ENCODE peak calls at places on chromosomes 4 and X, in nine cellular contexts. M is thyroid gland, Q is tibial nerve, C is upper lobe of left lung, K is coronary artery, A is uterus, J is heart right ventricle, R is astrocyte, W is SJCRH30. V is an unnamed sample.

GRCh38 chrX:103733017-103733416 is 22.3 kb downstream of the TMEM31 start:
- DNase-seq in R (no peak), K (no peak), A (no peak), W (no peak), M (no peak), C (no peak), Q (no peak), J (no peak), V (no peak)

GRCh38 chrX:39777623-39778025 is 320.1 kb downstream of the BCOR start:
- DNase-seq in M (no peak), C (no peak), Q (no peak), J (no peak), W (no peak), R (no peak), A (no peak), K (no peak), V (no peak)

GRCh38 chr4:55183926-55184599 is 58.7 kb upstream of the KDR start:
- DNase-seq in W (peak; percentile 56), M (no peak), K (no peak), R (peak; percentile 97), A (no peak), J (no peak), C (peak; percentile 28), Q (no peak), V (no peak)

GRCh38 chr4:109826719-109827118 is 1.1 kb upstream of the RRH start:
- DNase-seq in K (no peak), J (no peak), W (no peak), A (no peak), R (no peak), Q (no peak), M (no peak), C (no peak), V (no peak)

GRCh38 chr4:69831646-69832325 is 28.2 kb downstream of the SULT1E1 start:
- DNase-seq in Q (no peak), R (no peak), K (no peak), C (peak; percentile 60), J (peak; percentile 13), M (no peak), A (no peak), W (no peak), V (no peak)

GRCh38 chr4:106264331-106264728 is 51.7 kb downstream of the TBCK start:
- DNase-seq in J (no peak), A (no peak), M (no peak), W (no peak), R (no peak), K (no peak), C (no peak), Q (no peak), V (no peak)

GRCh38 chr4:180028682-180029081 is 2214.5 kb upstream of the TENM3 start:
- DNase-seq in K (no peak), C (peak; percentile 27), J (no peak), W (peak; percentile 17), R (peak; percentile 29), A (no peak), Q (no peak), M (peak; percentile 33), V (no peak)

GRCh38 chr4:62909238-62909637 is 1500.0 kb downstream of the TECRL start:
- DNase-seq in A (no peak), W (no peak), K (no peak), Q (no peak), R (no peak), M (no peak), C (no peak), J (no peak), V (no peak)

GRCh38 chr4:30720656-30721352 is 635 bp downstream of the PCDH7 start:
- DNase-seq in A (peak; percentile 32), K (no peak), Q (no peak), J (peak; percentile 25), R (peak; percentile 58), M (peak; percentile 53), W (peak; percentile 71), C (no peak), V (no peak)

GRCh38 chrX:31199051-31199769 is 127.4 kb upstream of the FTHL17 start:
- DNase-seq in Q (no peak), W (no peak), M (no peak), C (no peak), R (no peak), A (no peak), K (no peak), J (no peak), V (no peak)

GRCh38 chr4:33837043-33837442 is 2407.3 kb downstream of the ARAP2 start:
- DNase-seq in K (no peak), W (peak; percentile 5), Q (no peak), J (no peak), C (no peak), M (no peak), R (peak; percentile 90), A (no peak), V (no peak)

GRCh38 chrX:154096140-154097002 is 1.1 kb downstream of the MECP2 start:
- DNase-seq in R (peak; percentile 45), A (no peak), C (no peak), K (no peak), Q (no peak), M (peak; percentile 26), W (no peak), J (peak; percentile 16), V (no peak)

GRCh38 chr4:94516999-94517398 is 65.3 kb downstream of the PDLIM5 start:
- DNase-seq in A (no peak), W (no peak), Q (no peak), M (no peak), C (no peak), K (no peak), R (peak; percentile 83), J (no peak), V (no peak)

GRCh38 chr4:108205859-108206258 is 37.1 kb upstream of the LEF1 start:
- DNase-seq in R (no peak), Q (no peak), C (no peak), K (no peak), A (no peak), M (no peak), J (no peak), W (no peak), V (no peak)

GRCh38 chrX:53279296-53280237 is 1.8 kb downstream of the IQSEC2 start:
- DNase-seq in Q (no peak), W (no peak), K (no peak), M (no peak), J (no peak), R (no peak), A (no peak), C (no peak), V (no peak)
- H3K27ac ChIP-seq in Q (no peak overlapping the region), W (no peak overlapping the region), K (no peak overlapping the region), M (no peak overlapping the region), J (no peak overlapping the region), R (no peak overlapping the region), A (peak overlapping the region; percentile 84), C (no peak overlapping the region), V (no peak overlapping the region)

DNA sequence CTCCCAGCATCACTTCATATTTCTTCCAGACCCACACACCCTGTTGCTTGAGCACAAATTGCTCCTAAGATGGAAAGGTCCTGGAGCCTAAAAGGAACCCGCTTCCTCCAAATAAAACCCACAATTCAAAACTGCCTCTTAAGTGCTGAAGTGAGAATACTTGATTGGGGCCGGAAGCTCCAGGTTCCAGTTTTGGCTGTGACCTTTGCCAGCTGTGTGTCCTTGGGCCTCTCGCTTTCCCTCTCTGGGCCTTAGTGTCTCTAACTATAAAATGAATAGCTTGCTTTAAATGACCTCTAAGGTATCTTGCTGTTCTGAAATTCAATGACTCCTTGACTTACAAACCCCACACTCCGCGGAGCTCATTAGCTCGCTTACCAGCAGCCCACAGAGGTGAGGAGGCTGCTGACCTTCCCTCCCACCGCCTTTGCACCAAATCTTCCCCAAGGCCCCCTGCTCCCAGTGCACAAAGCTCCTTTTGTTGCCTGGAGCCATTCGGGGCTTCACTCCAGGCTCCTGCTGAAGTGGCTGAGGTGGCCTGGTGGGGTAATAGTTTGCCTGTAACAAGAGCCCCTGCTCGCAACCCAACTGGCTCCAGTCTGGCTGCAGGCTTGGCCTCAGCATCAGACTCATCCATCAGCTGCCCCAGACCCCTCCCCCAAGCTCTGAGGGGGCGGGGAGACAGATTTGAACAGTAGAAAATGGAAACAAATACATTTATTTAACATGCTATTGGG is 21.8 kb downstream of the STARD8 start:
- DNase-seq in Q (no peak), J (no peak), R (peak; percentile 41), K (no peak), M (no peak), A (peak; percentile 41), W (peak; percentile 91), C (no peak), V (no peak)
- H3K27ac ChIP-seq in Q (no peak overlapping the region), J (no peak overlapping the region), R (no peak overlapping the region), K (no peak overlapping the region), M (no peak overlapping the region), A (peak overlapping the region; percentile 58), W (no peak overlapping the region), C (no peak overlapping the region), V (no peak overlapping the region)

GRCh38 chr4:10495651-10496050 is 38.4 kb upstream of the ZNF518B start:
- DNase-seq in R (no peak), J (no peak), W (no peak), M (no peak), C (no peak), A (no peak), Q (no peak), K (no peak), V (no peak)

GRCh38 chr4:10491420-10491819 is 34.2 kb upstream of the ZNF518B start:
- DNase-seq in C (no peak), R (no peak), A (no peak), W (no peak), Q (no peak), M (no peak), K (no peak), J (no peak), V (no peak)

GRCh38 chr4:10496200-10496599 is 39.0 kb upstream of the ZNF518B start:
- DNase-seq in Q (no peak), K (no peak), A (no peak), R (no peak), C (no peak), W (no peak), J (no peak), M (no peak), V (no peak)

GRCh38 chr4:10490996-10491395 is 33.8 kb upstream of the ZNF518B start:
- DNase-seq in W (no peak), J (no peak), K (no peak), Q (no peak), A (no peak), M (no peak), R (no peak), C (no peak), V (no peak)

GRCh38 chr4:10492486-10492885 is 35.3 kb upstream of the ZNF518B start:
- DNase-seq in W (no peak), M (no peak), J (no peak), C (no peak), Q (no peak), K (no peak), R (no peak), A (no peak), V (no peak)
- H3K27ac ChIP-seq in W (no peak overlapping the region), M (no peak overlapping the region), J (no peak overlapping the region), C (no peak overlapping the region), Q (no peak overlapping the region), K (no peak overlapping the region), R (no peak overlapping the region), A (no peak overlapping the region), V (no peak overlapping the region)

DNA sequence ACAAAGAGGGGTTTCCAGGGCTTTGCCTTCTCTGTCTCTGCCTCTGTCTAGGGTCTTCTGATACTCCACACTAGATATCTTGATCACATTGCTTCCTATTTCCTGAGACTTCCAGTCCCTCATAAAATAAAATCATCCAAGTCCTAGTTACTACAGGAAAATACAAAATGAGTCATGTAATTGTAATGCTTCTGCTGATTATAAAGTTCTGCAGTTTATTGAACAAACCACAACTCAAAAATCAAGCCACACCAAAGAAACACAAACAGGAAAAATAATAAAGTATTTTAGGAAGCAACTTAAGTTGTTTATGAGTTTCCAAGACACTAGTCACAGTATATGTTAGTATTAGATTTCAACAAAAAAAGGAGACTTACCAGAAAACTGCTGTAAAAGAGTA is 695.1 kb upstream of the GALNTL6 start:
- DNase-seq in C (no peak), R (no peak), M (no peak), A (no peak), K (no peak), J (no peak), W (no peak), Q (no peak), V (no peak)
- H3K27ac ChIP-seq in C (no peak overlapping the region), R (no peak overlapping the region), M (no peak overlapping the region), A (no peak overlapping the region), K (no peak overlapping the region), J (no peak overlapping the region), W (no peak overlapping the region), Q (no peak overlapping the region), V (no peak overlapping the region)